ENCODE peak calls at places on chromosomes 5 and 9, in nine cellular contexts. G is endodermal cell, K is GM10248, S is PC-9, Z is transverse colon, W is upper lobe of left lung, D is AG09309, N is mucosa of descending colon, M is RWPE1. O is an unnamed sample.

GRCh38 chr9:87643778-87644570 is 81.9 kb upstream of the CTSL start:
- DNase-seq in G (peak), K (no peak), S (no peak), Z (no peak), W (no peak), D (no peak), N (no peak), M (no peak), O (no peak)

GRCh38 chr9:72203205-72203803 is 54.1 kb downstream of the GDA start:
- DNase-seq in G (peak), K (peak), S (no peak), Z (peak), W (no peak), D (peak), N (no peak), M (peak), O (peak)

GRCh38 chr5:168163966-168164365 is 127.5 kb upstream of the WWC1 start:
- DNase-seq in G (no peak), K (no peak), S (no peak), Z (peak), W (peak), D (no peak), N (peak), M (no peak), O (no peak)

GRCh38 chr5:96024683-96025475 is 63.2 kb upstream of the ELL2 start:
- DNase-seq in G (no peak), K (no peak), S (no peak), Z (no peak), W (no peak), D (no peak), N (no peak), M (no peak), O (no peak)

GRCh38 chr9:99013550-99013949 is 69.8 kb downstream of the COL15A1 start:
- DNase-seq in G (no peak), K (no peak), S (no peak), Z (no peak), W (no peak), D (no peak), N (no peak), M (no peak), O (no peak)

GRCh38 chr5:52727568-52727967 is 60.1 kb upstream of the ITGA1 start:
- DNase-seq in G (no peak), K (no peak), S (peak), Z (no peak), W (peak), D (peak), N (no peak), M (peak), O (no peak)

GRCh38 chr5:128227984-128228383 is 144.4 kb downstream of the SLC12A2 start:
- DNase-seq in G (no peak), K (no peak), S (peak), Z (no peak), W (no peak), D (peak), N (no peak), M (peak), O (no peak)

GRCh38 chr9:99127372-99128132 is 22.6 kb downstream of the TGFBR1 start:
- DNase-seq in G (no peak), K (no peak), S (peak), Z (no peak), W (no peak), D (no peak), N (no peak), M (peak), O (no peak)

GRCh38 chr9:97803167-97804058 is 49.6 kb upstream of the FOXE1 start:
- DNase-seq in G (peak), K (peak), S (peak), Z (peak), W (peak), D (no peak), N (peak), M (peak), O (peak)

GRCh38 chr9:34505370-34506120 is 17.2 kb downstream of the ENHO start:
- DNase-seq in G (no peak), K (no peak), S (no peak), Z (no peak), W (no peak), D (no peak), N (no peak), M (no peak), O (no peak)

DNA sequence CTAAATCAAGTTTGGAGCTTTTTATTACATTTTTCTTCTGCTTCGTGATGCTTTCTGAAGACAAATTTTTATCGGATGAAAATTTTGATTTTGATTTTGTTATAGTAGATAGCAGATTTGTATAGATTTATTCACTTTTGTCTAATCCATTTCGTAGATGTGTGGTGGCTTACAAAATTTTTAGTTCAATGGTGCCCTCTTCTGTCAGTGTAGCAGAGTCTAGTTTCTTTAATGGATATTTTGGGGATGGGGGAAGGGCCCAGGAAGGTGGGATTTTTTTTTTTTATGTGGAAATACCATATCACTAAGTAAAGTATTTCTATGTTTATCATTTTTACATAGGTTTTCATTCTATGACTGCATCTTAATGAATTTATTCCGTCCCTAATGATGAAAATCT is 259.9 kb upstream of the TARS1 start:
- DNase-seq in G (no peak), K (no peak), S (no peak), Z (no peak), W (no peak), D (peak), N (no peak), M (peak), O (no peak)
- TF ChIP-seq CTCF in G (peak), K (no peak), S (peak), Z (no peak), W (no peak), D (peak), N (no peak), M (peak), O (peak)

GRCh38 chr9:75431388-75431787 is 343.1 kb downstream of the OSTF1 start:
- DNase-seq in G (no peak), K (no peak), S (no peak), Z (no peak), W (no peak), D (no peak), N (no peak), M (no peak), O (no peak)

GRCh38 chr9:75432888-75433287 is 344.6 kb downstream of the OSTF1 start:
- DNase-seq in G (no peak), K (no peak), S (no peak), Z (no peak), W (no peak), D (no peak), N (no peak), M (no peak), O (no peak)

GRCh38 chr9:75432386-75432785 is 344.1 kb downstream of the OSTF1 start:
- DNase-seq in G (no peak), K (no peak), S (no peak), Z (no peak), W (no peak), D (no peak), N (no peak), M (no peak), O (peak)

GRCh38 chr9:75429531-75430454 is 341.5 kb downstream of the OSTF1 start:
- DNase-seq in G (no peak), K (no peak), S (no peak), Z (no peak), W (no peak), D (no peak), N (no peak), M (no peak), O (no peak)
- TF ChIP-seq CTCF in G (no peak), K (no peak), S (no peak), Z (no peak), W (no peak), D (no peak), N (no peak), M (no peak), O (no peak)

DNA sequence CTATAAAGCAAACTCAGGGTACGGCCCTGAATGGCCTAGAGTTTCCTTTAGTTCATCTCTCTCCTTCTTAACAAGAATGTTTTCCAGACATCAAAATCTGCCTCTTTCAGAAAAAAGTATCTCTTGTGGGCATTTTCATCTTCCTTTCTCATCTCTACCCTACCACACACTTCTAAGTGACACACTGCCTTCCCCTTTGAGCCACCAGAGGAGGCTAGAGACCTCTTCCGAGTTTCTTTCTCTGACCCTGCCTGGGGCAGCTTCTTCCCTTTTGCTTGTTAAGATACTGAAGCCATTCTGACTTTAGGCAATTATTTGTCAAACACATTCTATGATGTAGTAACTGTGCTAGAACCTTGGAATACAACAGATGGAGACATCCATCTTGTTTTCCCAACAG is 8.7 kb upstream of the SV2C start:
- DNase-seq in G (peak), K (peak), S (no peak), Z (peak), W (no peak), D (no peak), N (peak), M (no peak), O (peak)
- TF ChIP-seq CTCF in G (peak), K (peak), S (peak), Z (peak), W (peak), D (no peak), N (peak), M (no peak), O (peak)

GRCh38 chr5:5685737-5686136 is 263.3 kb downstream of the ICE1 start:
- DNase-seq in G (no peak), K (no peak), S (no peak), Z (no peak), W (no peak), D (no peak), N (no peak), M (no peak), O (no peak)

GRCh38 chr5:5687113-5687512 is 264.6 kb downstream of the ICE1 start:
- DNase-seq in G (no peak), K (no peak), S (no peak), Z (no peak), W (no peak), D (no peak), N (no peak), M (no peak), O (no peak)

GRCh38 chr5:5688194-5688924 is 265.9 kb downstream of the ICE1 start:
- DNase-seq in G (no peak), K (no peak), S (no peak), Z (no peak), W (no peak), D (no peak), N (no peak), M (no peak), O (peak)

GRCh38 chr5:5686356-5686755 is 263.9 kb downstream of the ICE1 start:
- DNase-seq in G (no peak), K (no peak), S (no peak), Z (no peak), W (no peak), D (no peak), N (no peak), M (no peak), O (no peak)

DNA sequence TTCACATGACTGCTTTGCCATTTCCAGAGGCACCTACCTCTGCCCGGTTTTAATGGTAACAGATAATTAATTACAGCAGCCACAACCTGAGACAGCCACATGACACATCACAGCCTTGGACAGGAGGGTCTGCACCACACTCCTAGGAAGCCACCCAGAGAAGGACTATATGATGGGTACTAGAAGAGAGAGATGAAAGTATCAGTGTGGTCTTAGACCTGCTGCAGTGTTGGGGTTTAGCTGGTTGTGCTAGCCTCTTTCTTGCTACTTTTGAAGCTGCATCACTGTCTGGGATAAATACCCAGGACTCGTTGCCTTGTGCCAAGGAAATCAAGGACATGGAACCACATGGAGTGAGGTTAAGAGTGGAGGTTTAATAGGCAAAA is 266.4 kb downstream of the ICE1 start:
- DNase-seq in G (no peak), K (no peak), S (no peak), Z (no peak), W (no peak), D (no peak), N (no peak), M (no peak), O (no peak)
- TF ChIP-seq CTCF in G (no peak), K (no peak), S (no peak), Z (no peak), W (no peak), D (no peak), N (no peak), M (no peak), O (no peak)

O was measured in nephron progenitor cell.